ENCODE peak calls at places on chromosomes 11 and 22, in seven cellular contexts. V is HFFc6, M is astrocyte of the spinal cord, U is mesothelial cell of epicardium, W is choroid plexus epithelial cell, C is heart right ventricle, H is astrocyte of the cerebellum. A is an unnamed sample.

GRCh38 chr11:32006799-32007388 is 84.0 kb upstream of the RCN1 start:
- DNase-seq in V (peak), W (peak), U (no peak), C (peak), M (peak), H (peak), A (no peak)

GRCh38 chr11:110715541-110715940 is 3.3 kb upstream of the ARHGAP20 start:
- DNase-seq in U (no peak), V (peak), H (no peak), W (peak), M (peak), C (no peak), A (no peak)

GRCh38 chr11:100709233-100709999 is 22.3 kb downstream of the ARHGAP42 start:
- DNase-seq in M (peak), V (no peak), C (no peak), H (no peak), W (peak), U (no peak), A (no peak)

GRCh38 chr11:113014731-113015455 is 53.7 kb downstream of the NCAM1 start:
- DNase-seq in W (peak), V (no peak), M (no peak), C (peak), U (no peak), H (no peak), A (no peak)

GRCh38 chr11:71186861-71187260 is 65.5 kb downstream of the SHANK2 start:
- DNase-seq in V (no peak), C (no peak), M (no peak), H (no peak), W (no peak), U (no peak), A (no peak)

GRCh38 chr11:71530602-71531001 is 3.5 kb downstream of the KRTAP5-7 start:
- DNase-seq in H (no peak), W (no peak), C (no peak), M (no peak), U (no peak), V (no peak), A (no peak)

GRCh38 chr11:45802531-45803317 is 2.2 kb upstream of the SLC35C1 start:
- DNase-seq in W (no peak), M (no peak), V (no peak), C (no peak), H (no peak), U (no peak), A (no peak)

GRCh38 chr11:118657238-118657637 is 22.2 kb downstream of the TREH start:
- DNase-seq in C (no peak), V (no peak), U (no peak), H (no peak), M (no peak), W (no peak), A (no peak)

GRCh38 chr11:123409886-123410549 is 20.1 kb upstream of the GRAMD1B start:
- DNase-seq in M (no peak), H (no peak), C (no peak), V (no peak), U (no peak), W (no peak), A (no peak)

GRCh38 chr11:7353100-7353499 is 101.4 kb downstream of the SYT9 start:
- DNase-seq in W (peak), C (peak), H (no peak), M (no peak), U (no peak), V (peak), A (no peak)

GRCh38 chr11:72793452-72794367 is at the start of gene STARD10:
- DNase-seq in U (peak), C (peak), H (peak), W (peak), V (peak), M (peak), A (peak)

GRCh38 chr11:2083411-2083810 is 55.8 kb downstream of the IGF2 start:
- DNase-seq in U (no peak), V (no peak), W (no peak), H (no peak), M (no peak), C (no peak), A (no peak)

GRCh38 chr22:23072035-23072910 is 2.0 kb downstream of the GNAZ start:
- DNase-seq in V (peak), U (no peak), C (no peak), H (no peak), M (peak), W (no peak), A (no peak)

GRCh38 chr22:21764038-21764804 is 28.6 kb upstream of the YPEL1 start:
- DNase-seq in H (no peak), W (no peak), U (no peak), C (no peak), M (no peak), V (no peak), A (no peak)

GRCh38 chr11:119964136-119965025 is 173.5 kb downstream of the TRIM29 start:
- DNase-seq in C (no peak), W (peak), U (no peak), M (no peak), H (peak), V (no peak), A (no peak)

GRCh38 chr11:61707574-61707973 is 27.4 kb downstream of the DAGLA start:
- DNase-seq in H (no peak), C (no peak), U (no peak), V (no peak), M (no peak), W (no peak), A (no peak)

GRCh38 chr11:15238856-15239255 is 124.1 kb downstream of the INSC start:
- DNase-seq in H (no peak), V (no peak), M (no peak), C (no peak), U (no peak), W (no peak), A (no peak)

GRCh38 chr11:45252877-45253276 is 33.3 kb downstream of the SYT13 start:
- DNase-seq in C (no peak), U (no peak), M (no peak), H (no peak), W (no peak), V (no peak), A (no peak)

GRCh38 chr11:93054881-93055280 is 85.4 kb downstream of the MTNR1B start:
- DNase-seq in V (peak), H (peak), W (peak), M (peak), U (no peak), C (no peak), A (no peak)

GRCh38 chr11:29063630-29064361 is 953.0 kb downstream of the KCNA4 start:
- DNase-seq in H (no peak), M (no peak), C (no peak), W (peak), U (no peak), V (no peak), A (no peak)

GRCh38 chr22:23057331-23057730 is 13.0 kb upstream of the GNAZ start:
- DNase-seq in V (no peak), H (no peak), U (no peak), M (no peak), C (no peak), W (no peak), A (no peak)

GRCh38 chr11:32032478-32032877 is 58.4 kb upstream of the RCN1 start:
- DNase-seq in U (no peak), V (peak), M (no peak), C (no peak), H (no peak), W (no peak), A (no peak)

GRCh38 chr11:3666023-3666530 is 5.1 kb downstream of the CHRNA10 start:
- DNase-seq in V (no peak), H (no peak), C (no peak), W (no peak), U (no peak), M (no peak), A (no peak)

GRCh38 chr22:37220543-37220968 is 8.3 kb upstream of the SSTR3 start:
- DNase-seq in H (no peak), U (no peak), V (no peak), M (no peak), W (no peak), C (no peak), A (no peak)

GRCh38 chr11:9121397-9121796 is 30.0 kb upstream of the SCUBE2 start:
- DNase-seq in H (no peak), C (no peak), U (no peak), W (no peak), V (no peak), M (no peak), A (no peak)

GRCh38 chr22:23862103-23862502 is 4.4 kb downstream of the SLC2A11 start:
- DNase-seq in W (peak), C (no peak), M (peak), U (no peak), H (no peak), V (peak), A (no peak)

GRCh38 chr22:38964306-38964705 is 6.9 kb downstream of the APOBEC3A start:
- DNase-seq in U (no peak), C (no peak), H (no peak), M (no peak), V (no peak), W (no peak), A (no peak)

GRCh38 chr11:35622070-35622469 is 3.8 kb downstream of the FJX1 start:
- DNase-seq in H (peak), W (peak), C (no peak), M (peak), V (peak), U (no peak), A (no peak)

GRCh38 chr11:72041364-72042058 is 38.8 kb downstream of the NUMA1 start:
- DNase-seq in V (peak), H (peak), U (peak), M (peak), W (peak), C (peak), A (no peak)

GRCh38 chr22:50048836-50049235 is 9.3 kb downstream of the TTLL8 start:
- DNase-seq in H (no peak), V (no peak), M (no peak), U (no peak), C (no peak), W (no peak), A (no peak)

GRCh38 chr11:124623861-124624525 is 1.3 kb downstream of the TBRG1 start:
- DNase-seq in U (no peak), V (peak), H (no peak), W (peak), M (no peak), C (no peak), A (no peak)

GRCh38 chr22:49937758-49938564 is 19.5 kb downstream of the CRELD2 start:
- DNase-seq in V (no peak), C (peak), U (no peak), W (no peak), H (no peak), M (no peak), A (no peak)

GRCh38 chr11:16356057-16356750 is at the start of gene SOX6:
- DNase-seq in W (no peak), V (peak), U (no peak), M (peak), H (peak), C (no peak), A (no peak)

GRCh38 chr22:50015451-50016307 is 3.1 kb upstream of the IL17REL start:
- DNase-seq in U (no peak), W (no peak), M (no peak), H (no peak), V (no peak), C (no peak), A (no peak)

GRCh38 chr11:2219318-2220017 is 47.9 kb upstream of the TH start:
- DNase-seq in M (no peak), W (no peak), U (no peak), H (no peak), C (no peak), V (no peak), A (no peak)

GRCh38 chr22:38187413-38188212 is 6.0 kb upstream of the PLA2G6 start:
- DNase-seq in M (no peak), U (no peak), C (no peak), V (no peak), W (peak), H (no peak), A (no peak)

GRCh38 chr11:64051297-64051696 is 15.6 kb downstream of the FLRT1 start:
- DNase-seq in H (no peak), U (no peak), C (no peak), W (no peak), M (no peak), V (no peak), A (no peak)

GRCh38 chr22:47376322-47376700 is 613.9 kb downstream of the TBC1D22A start:
- DNase-seq in H (no peak), M (no peak), C (no peak), W (no peak), U (no peak), V (no peak), A (no peak)

GRCh38 chr11:70108250-70108649 is 30.1 kb downstream of the ANO1 start:
- DNase-seq in C (no peak), V (peak), U (no peak), H (no peak), W (peak), M (peak), A (no peak)

DNA sequence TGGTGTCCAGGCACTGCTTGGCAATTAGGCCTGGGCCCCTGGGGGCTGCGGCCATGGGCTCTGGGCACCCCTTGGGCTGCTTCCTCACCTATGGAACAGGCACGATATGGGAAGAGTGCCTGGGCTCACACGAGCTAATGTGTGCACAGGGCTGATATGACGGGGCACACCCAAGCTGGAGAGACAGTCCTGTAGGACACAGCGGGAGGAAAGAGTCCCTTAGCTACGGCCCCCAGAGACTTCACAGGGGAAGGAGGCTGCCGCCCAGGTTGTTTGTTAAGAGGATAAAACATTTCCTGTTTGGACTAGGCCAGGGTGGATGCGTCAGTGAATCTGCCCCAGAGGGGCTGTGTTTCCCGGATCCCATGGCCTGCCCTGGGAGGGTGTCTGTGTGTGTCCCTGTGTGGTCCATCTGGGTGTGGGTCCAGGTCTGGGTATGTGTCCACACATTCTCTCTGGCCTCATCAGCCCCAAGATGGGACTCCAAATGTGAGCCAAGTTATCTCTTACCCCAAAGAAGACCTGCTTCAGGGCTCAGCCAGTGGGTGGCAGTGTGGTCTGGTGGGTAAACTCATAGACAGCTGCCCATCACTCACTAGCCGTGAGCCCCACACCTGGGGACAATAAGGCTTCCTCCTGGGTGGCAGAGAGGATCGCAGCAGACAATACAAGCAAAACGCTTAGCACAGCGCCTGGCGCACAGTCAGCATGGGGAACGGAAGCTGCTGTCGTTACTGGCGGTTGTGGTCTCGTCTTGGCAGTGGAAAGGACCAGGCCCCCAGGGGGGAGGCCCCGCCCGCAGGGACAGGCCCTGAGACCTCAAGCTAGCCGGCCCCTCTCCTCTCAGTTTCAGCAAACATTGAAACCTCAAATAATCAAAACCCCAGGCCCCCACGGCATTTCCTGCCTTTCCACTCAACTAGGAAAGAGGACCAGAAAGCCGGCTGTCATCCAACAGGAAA is 3.2 kb upstream of the EMID1 start:
- DNase-seq in W (peak), H (peak), C (peak), V (no peak), M (peak), U (no peak), A (no peak)
- TF ChIP-seq CTCF in W (peak), H (peak), C (peak), V (peak), M (peak), U (no peak), A (peak)

DNA sequence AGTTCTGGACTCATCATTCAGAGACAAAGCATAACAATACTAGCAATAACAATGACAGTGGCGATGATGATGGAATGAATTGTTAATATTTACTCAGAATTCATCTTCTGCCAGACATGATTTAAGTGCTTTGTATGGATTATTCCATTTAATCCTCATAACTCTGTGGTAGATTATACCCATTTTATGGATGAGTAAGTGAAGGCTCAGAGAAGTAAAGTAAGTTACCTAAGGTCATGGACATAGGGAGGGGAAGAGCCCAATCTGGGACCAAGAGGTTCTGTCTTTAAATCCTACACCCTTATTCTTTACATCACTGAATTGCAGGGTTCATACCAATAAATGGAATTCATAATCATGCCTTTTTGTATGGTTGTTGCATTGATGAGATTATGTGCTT is 72.7 kb downstream of the MYO18B start:
- DNase-seq in M (no peak), C (no peak), W (no peak), U (no peak), H (no peak), V (no peak), A (no peak)
- TF ChIP-seq CTCF in M (no peak), C (no peak), W (no peak), U (no peak), H (no peak), V (no peak), A (no peak)

DNA sequence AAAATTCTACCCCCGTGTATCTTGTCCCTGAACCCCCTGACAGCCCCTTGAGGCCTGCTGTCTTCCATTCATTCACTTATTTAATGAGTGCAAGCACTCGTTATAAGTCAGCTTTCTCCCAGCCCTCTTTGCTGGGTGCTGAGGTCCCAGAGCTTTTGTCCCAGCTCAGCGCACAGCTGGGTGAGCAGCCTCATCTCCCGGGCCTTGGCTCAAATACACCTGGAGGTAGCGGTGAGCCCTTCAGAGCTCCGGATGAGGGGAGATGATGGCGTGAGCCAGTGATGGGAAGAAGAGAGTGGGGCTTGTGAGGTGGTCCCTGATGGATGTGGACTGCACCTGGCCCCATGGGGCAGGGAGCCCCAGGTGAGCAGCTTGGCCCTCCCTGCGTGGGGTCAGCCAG is 18.1 kb upstream of the ARHGAP8 start:
- DNase-seq in H (no peak), C (no peak), W (no peak), M (no peak), V (no peak), U (no peak), A (no peak)
- TF ChIP-seq CTCF in H (no peak), C (no peak), W (no peak), M (no peak), V (no peak), U (no peak), A (no peak)

DNA sequence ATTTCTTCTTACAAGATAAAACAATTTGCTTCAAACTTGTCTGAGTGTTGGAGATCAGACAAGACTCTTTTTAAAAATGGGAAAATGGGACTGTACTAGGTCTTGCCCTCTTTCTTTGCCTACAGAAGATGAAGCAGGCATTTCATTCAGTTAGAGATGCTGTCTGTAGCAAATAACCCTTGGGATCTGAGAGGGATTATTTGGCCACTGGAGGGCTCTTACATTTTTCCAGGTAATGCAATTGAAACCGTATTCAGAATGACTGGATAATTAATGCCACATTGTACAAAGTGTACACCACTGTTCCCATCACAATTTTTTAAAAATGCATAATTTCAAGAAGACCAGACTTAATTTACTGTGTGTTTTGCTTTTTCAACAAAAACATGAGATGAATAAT is 258.5 kb upstream of the KIRREL3 start:
- DNase-seq in U (no peak), W (no peak), M (no peak), C (no peak), H (no peak), V (no peak), A (no peak)
- TF ChIP-seq CTCF in U (no peak), W (no peak), M (no peak), C (no peak), H (no peak), V (no peak), A (no peak)

GRCh38 chr22:36104435-36104834 is 56.1 kb downstream of the APOL3 start:
- DNase-seq in M (no peak), H (no peak), C (no peak), V (no peak), U (no peak), W (no peak), A (no peak)
- TF ChIP-seq CTCF in M (no peak), H (peak), C (no peak), V (no peak), U (no peak), W (peak), A (no peak)

DNA sequence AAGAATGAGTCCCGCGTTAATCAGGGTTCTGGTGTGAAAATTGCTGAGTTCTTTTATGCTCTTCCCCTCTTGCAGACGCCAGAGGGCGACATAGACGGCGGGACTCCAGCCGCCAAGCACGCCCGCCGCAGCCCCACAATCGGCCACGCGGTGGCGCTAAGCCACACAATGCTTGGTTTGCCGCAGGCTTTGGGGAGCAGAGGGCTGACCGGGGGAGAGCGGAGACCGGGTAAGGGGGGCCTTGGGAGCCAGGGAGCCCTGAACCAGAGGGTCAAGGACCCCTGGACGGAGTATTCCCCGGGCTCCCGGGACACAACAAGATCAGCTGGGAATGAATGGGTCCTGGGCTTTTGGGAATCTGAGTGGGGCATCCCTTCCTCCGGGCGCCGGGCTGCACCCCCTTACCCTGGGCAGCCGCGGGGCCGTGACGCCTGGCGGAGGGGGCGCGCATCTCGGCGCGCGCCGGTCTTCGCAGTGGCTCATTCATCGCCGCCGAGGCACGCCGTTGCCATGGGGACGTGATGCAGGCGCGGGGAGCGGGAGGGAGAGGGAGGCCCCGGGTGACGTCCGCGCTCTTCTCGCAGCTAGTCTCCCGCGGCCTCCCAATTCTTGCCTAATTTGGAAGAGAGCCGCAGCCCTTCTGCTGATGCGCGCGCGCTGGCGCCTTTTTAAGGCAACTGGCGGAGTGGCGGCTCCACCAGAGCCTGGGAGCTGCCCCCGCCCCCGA is 12.2 kb upstream of the NPAS4 start:
- DNase-seq in W (peak), V (peak), C (peak), M (peak), H (peak), U (peak), A (peak)
- TF ChIP-seq CTCF in W (peak), V (peak), C (peak), M (peak), H (peak), U (peak), A (peak)

A was measured in D721Med.